ENCODE peak calls at places on chromosome 21, in four cellular contexts. F, N, Z and R are unnamed samples. For H3K4me1, the result is how much of the 10 kb centered on the place peaks cover.

GRCh38 chr21:39908265-39908923 is 41.2 kb downstream of the PCP4 start:
- DNase-seq in F (no peak), N (no peak), Z (no peak), R (no peak)

GRCh38 chr21:35617491-35617890 is 442.8 kb downstream of the SETD4 start:
- DNase-seq in F (no peak), N (no peak), Z (no peak), R (no peak)

GRCh38 chr21:37041706-37042271 is 31.1 kb downstream of the PIGP start:
- DNase-seq in F (no peak), N (no peak), Z (no peak), R (no peak)

GRCh38 chr21:31248598-31248997 is 95.5 kb downstream of the TIAM1 start:
- DNase-seq in F (no peak), N (peak), Z (no peak), R (no peak)

GRCh38 chr21:40658237-40658636 is 188.7 kb downstream of the DSCAM start:
- DNase-seq in F (no peak), N (no peak), Z (no peak), R (no peak)

GRCh38 chr21:40143822-40144525 is 276.7 kb downstream of the PCP4 start:
- DNase-seq in F (peak), N (peak), Z (peak), R (peak)

GRCh38 chr21:44911384-44912157 is 9.1 kb downstream of the ITGB2 start:
- DNase-seq in F (peak), N (peak), Z (peak), R (peak)

GRCh38 chr21:41783476-41784150 is 16.8 kb upstream of the RIPK4 start:
- DNase-seq in F (no peak), N (peak), Z (peak), R (no peak)

GRCh38 chr21:46124083-46124925 is 26.4 kb downstream of the COL6A2 start:
- DNase-seq in F (peak), N (no peak), Z (peak), R (peak)

GRCh38 chr21:20998456-20998789 is 214 bp downstream of the NCAM2 start:
- DNase-seq in F (no peak), N (no peak), Z (no peak), R (no peak)

GRCh38 chr21:21921410-21922232 is 923.4 kb downstream of the NCAM2 start:
- DNase-seq in F (no peak), N (no peak), Z (no peak), R (no peak)

GRCh38 chr21:20739421-20739820 is 258.8 kb upstream of the NCAM2 start:
- DNase-seq in F (no peak), N (no peak), Z (no peak), R (no peak)

GRCh38 chr21:44449473-44450363 is 5.6 kb upstream of the LRRC3 start:
- DNase-seq in F (no peak), N (no peak), Z (peak), R (no peak)

GRCh38 chr21:16534408-16535099 is 804.8 kb downstream of the USP25 start:
- DNase-seq in F (peak), N (peak), Z (peak), R (peak)

GRCh38 chr21:41247561-41247968 is 69.0 kb upstream of the FAM3B start:
- DNase-seq in F (peak), N (no peak), Z (peak), R (peak)

GRCh38 chr21:44428281-44428942 is 26.9 kb upstream of the LRRC3 start:
- DNase-seq in F (no peak), N (peak), Z (peak), R (no peak)

GRCh38 chr21:27423073-27423472 is 456.2 kb upstream of the ADAMTS5 start:
- DNase-seq in F (peak), N (peak), Z (peak), R (peak)

DNA sequence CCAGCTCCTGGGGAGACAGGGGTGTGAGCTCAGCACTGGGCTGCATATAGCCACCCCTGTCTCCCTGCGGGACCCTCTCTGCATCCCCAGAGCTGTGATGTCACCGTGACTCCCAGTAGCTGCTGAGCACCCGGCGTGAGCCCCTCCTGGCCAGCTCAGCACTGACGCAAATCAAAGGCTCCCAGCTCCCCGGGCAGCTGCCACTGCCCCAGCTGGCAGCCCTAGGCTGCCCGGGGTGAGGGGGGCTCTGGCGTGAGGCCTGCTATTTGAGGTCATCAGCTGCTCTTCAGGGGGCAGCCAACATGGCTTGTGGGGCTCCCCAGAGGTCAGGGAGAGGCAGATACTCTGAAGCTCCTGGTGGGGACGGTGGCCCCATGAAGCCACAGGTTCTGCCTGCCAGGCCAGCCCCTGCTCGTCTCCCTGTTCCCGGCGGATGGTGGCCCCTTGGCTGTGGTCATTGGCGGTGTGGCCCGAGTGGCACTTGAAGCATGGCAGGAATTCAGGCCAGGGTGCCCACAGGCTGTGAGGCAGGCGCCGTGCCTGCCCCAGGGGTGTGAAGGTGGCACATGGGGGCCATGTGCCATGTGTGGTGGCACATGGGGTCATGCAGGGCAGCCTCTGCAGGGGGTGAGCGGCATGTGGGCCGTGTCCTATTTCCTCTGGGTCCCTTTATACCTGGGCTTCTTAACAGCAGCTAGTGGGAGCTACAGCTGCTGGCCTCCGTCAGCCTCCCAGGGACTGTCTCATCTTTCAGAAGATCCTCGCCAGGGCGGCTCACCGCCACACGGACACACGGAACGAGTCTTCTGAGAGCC is 85.4 kb downstream of the SIK1 start:
- DNase-seq in F (no peak), N (no peak), Z (no peak), R (no peak)
- H3K27ac ChIP-seq in F (no peak), N (peak), Z (no peak), R (no peak)

DNA sequence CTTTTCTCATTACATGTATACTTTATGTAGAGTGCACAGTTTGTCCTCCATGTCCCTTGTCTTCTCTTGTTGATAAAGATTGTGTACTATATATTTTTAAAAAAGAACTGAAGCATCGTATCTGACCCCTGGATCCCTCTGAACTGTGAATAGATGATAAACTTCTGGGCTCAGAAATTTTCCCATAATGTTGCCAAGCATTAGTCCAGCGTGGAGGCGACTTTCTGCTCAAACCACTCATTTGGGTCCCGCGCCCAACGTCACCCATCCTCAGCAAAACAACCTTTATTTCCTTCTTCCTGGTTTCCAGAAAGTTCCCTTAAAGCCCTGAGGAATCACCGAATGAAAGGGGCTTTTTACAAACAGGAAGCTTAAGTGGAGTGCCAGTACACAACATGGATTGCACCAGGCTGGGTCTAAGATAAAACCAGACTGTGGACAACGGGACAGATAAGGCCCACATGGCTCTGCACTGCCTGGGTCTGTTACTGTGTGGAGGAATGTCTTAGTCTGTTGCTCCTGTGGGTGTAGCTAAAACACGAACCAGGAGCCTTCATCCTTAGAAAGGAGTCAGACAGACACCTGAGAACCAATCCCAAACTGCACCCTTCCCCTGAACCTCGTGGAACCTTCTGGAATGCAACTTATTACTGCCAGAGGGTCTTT is 15.6 kb downstream of the EVA1C start:
- DNase-seq in F (no peak), N (no peak), Z (peak), R (no peak)
- H3K4me1 ChIP-seq in F (under half), N (half or more), Z (under half), R (under half)

DNA sequence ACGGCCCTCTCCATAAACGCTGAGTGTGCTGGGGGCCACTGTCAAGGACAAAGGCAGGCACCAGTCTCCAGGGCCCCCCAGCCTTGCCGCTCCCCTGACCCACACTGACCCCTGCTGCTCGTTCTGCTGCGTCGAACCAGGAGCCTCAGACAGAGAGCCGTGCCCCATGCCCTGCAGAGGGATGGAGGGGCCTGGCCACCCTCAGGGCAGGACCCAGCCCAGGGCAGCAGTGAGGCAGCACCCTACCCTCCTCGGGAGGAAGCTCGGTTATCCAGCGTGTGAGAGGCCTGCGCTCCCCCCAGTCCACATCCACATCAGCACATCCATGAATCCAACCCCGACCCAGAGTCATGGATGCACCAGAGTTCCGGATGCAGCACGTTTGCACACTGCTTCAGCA is 15.1 kb downstream of the WDR4 start:
- DNase-seq in F (no peak), N (no peak), Z (no peak), R (no peak)
- H3K27ac ChIP-seq in F (no peak), N (no peak), Z (no peak), R (peak)

DNA sequence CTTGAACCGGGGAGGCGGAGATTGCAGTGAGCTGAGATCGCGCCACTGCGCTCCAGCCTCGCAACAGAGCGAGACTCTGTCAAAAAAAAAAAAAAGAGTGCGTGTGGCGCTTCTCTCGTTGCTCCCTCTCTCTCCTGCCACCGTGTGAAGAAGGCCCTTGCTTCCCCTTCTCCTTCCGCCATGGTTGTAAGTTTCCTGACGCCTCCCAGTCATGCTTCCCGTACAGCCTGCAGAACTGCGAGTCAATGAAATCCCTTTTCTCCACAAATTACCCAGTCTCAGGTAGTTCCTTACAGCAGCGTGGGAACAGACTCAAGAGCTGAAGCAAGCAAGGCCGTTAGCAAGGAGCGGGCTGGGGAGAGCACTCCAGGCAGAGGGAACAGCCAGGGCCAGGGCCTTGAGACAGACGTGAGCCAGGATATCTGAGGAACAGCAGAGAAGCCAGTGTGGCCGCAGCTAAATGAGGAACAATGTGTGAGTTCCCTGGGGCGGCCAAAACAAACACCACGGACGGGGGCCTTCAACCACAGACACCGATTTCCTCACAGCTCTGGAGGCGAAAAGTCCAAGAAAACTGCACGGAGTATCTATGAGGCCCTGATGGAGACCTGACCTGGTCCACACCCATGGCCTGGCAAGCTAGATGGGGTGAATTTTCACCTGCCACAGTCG is 54.2 kb upstream of the ETS2 start:
- DNase-seq in F (peak), N (no peak), Z (peak), R (peak)
- H3K4me1 ChIP-seq in F (under half), N (under half), Z (under half), R (under half)